ENCODE peak calls at places on chromosomes 1 and 21, in four cellular contexts. W is HEK293T, P is HepG2, Z is K562. V is an unnamed sample.

GRCh38 chr1:171470726-171471125 is 14.6 kb upstream of the PRRC2C start:
- DNase-seq in W (no peak), P (no peak), Z (no peak), V (no peak)

GRCh38 chr1:51348147-51348527 is 17.8 kb upstream of the TTC39A start:
- DNase-seq in W (no peak), P (no peak), Z (no peak), V (no peak)

GRCh38 chr1:183215076-183215720 is 29.1 kb downstream of the LAMC2 start:
- DNase-seq in W (no peak), P (no peak), Z (no peak), V (no peak)

GRCh38 chr1:235327559-235328270 is at the start of gene ARID4B:
- DNase-seq in W (peak), P (no peak), Z (peak), V (peak)

GRCh38 chr1:147851149-147851548 is 51.4 kb upstream of the GJA8 start:
- DNase-seq in W (no peak), P (peak), Z (peak), V (no peak)

GRCh38 chr1:206744683-206745082 is 25.9 kb upstream of the IL19 start:
- DNase-seq in W (no peak), P (no peak), Z (no peak), V (no peak)

GRCh38 chr1:17507916-17508315 is 31.6 kb upstream of the ARHGEF10L start:
- DNase-seq in W (peak), P (no peak), Z (no peak), V (peak)

GRCh38 chr1:206500046-206500445 is 7.3 kb upstream of the RASSF5 start:
- DNase-seq in W (no peak), P (no peak), Z (no peak), V (no peak)

GRCh38 chr1:2247760-2248126 is 19.6 kb downstream of the SKI start:
- DNase-seq in W (no peak), P (no peak), Z (no peak), V (no peak)

GRCh38 chr1:113813218-113813617 is 942 bp upstream of the RSBN1 start:
- DNase-seq in W (no peak), P (no peak), Z (no peak), V (no peak)

GRCh38 chr1:154352581-154353459 is 27.5 kb downstream of the ATP8B2 start:
- DNase-seq in W (no peak), P (no peak), Z (peak), V (peak)

GRCh38 chr1:93143729-93144229 is 36.4 kb downstream of the TMED5 start:
- DNase-seq in W (no peak), P (no peak), Z (no peak), V (no peak)

GRCh38 chr1:43267291-43267805 is 2.4 kb upstream of the TMEM125 start:
- DNase-seq in W (no peak), P (no peak), Z (no peak), V (no peak)

GRCh38 chr1:214514032-214514818 is 37.2 kb downstream of the PTPN14 start:
- DNase-seq in W (peak), P (no peak), Z (no peak), V (no peak)

GRCh38 chr21:35508389-35508888 is 459.3 kb upstream of the RUNX1 start:
- DNase-seq in W (no peak), P (peak), Z (peak), V (peak)

GRCh38 chr1:182811975-182812727 is 22.6 kb downstream of the NPL start:
- DNase-seq in W (no peak), P (no peak), Z (no peak), V (no peak)

GRCh38 chr1:11475718-11476117 is 3.2 kb upstream of the DISP3 start:
- DNase-seq in W (no peak), P (no peak), Z (no peak), V (no peak)
- TF ChIP-seq ELF4 in W (no peak), P (no peak), Z (no peak), V (no peak)

DNA sequence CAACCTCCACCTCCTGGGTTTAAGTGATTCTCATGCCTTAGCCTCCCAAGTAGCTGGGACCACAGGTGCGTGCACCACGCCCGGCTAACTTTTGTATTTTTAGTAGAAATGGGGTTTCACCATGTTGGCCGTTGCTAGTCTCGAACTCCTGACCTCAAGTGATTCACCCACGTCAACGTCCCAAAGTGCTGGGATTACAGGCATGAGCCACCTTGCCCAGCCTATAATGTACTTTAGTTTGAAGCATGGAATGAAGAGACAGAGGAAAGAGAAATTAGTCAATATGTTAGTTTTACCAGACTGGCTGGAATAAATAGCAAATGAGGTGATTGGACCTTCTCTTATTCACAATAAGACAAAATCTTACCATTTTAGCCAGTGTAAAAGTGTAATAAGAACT is 89.0 kb downstream of the GTF2B start:
- DNase-seq in W (no peak), P (no peak), Z (no peak), V (no peak)
- TF ChIP-seq ELF4 in W (no peak), P (no peak), Z (no peak), V (no peak)

GRCh38 chr1:53291574-53291973 is 36.3 kb downstream of the LRP8 start:
- DNase-seq in W (peak), P (no peak), Z (no peak), V (no peak)

GRCh38 chr1:53295295-53295694 is 32.6 kb downstream of the LRP8 start:
- DNase-seq in W (no peak), P (no peak), Z (no peak), V (no peak)

GRCh38 chr1:53292690-53293089 is 35.2 kb downstream of the LRP8 start:
- DNase-seq in W (no peak), P (peak), Z (no peak), V (no peak)

GRCh38 chr1:53294557-53294956 is 33.3 kb downstream of the LRP8 start:
- DNase-seq in W (no peak), P (no peak), Z (no peak), V (no peak)

DNA sequence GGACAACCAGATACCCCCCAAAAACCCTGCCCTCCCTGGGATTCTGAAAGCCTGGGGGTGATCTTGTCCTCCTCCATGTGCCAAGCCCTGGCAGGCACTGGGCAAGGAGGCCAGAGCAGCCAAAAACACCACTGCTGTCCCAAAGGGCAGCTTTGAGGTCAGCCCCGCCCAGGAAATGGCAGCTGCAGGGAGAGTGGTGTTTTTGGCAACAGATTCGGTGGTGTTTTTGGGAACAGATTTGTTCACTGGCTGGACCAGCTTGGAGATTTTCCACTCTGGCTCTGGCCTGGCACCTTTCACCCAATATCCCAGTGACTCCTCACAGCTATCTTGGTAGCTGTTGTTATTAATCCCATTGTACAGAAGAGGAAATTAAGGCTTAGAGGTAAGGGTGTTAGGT is 34.7 kb downstream of the LRP8 start:
- DNase-seq in W (no peak), P (no peak), Z (no peak), V (no peak)
- TF ChIP-seq ELF4 in W (no peak), P (no peak), Z (no peak), V (no peak)

GRCh38 chr1:96240438-96240837 is 481.1 kb upstream of the PTBP2 start:
- DNase-seq in W (no peak), P (no peak), Z (no peak), V (no peak)

GRCh38 chr1:96238426-96238825 is 483.2 kb upstream of the PTBP2 start:
- DNase-seq in W (no peak), P (no peak), Z (no peak), V (no peak)

GRCh38 chr1:96233422-96233821 is 488.2 kb upstream of the PTBP2 start:
- DNase-seq in W (no peak), P (no peak), Z (no peak), V (no peak)

GRCh38 chr1:96234299-96234698 is 487.3 kb upstream of the PTBP2 start:
- DNase-seq in W (peak), P (peak), Z (no peak), V (no peak)

GRCh38 chr1:96236156-96236739 is 485.3 kb upstream of the PTBP2 start:
- DNase-seq in W (peak), P (peak), Z (peak), V (peak)
- TF ChIP-seq ELF4 in W (no peak), P (no peak), Z (no peak), V (no peak)

GRCh38 chr1:159791461-159791860 is 10.7 kb downstream of the DUSP23 start:
- DNase-seq in W (no peak), P (no peak), Z (no peak), V (no peak)

GRCh38 chr1:159786966-159787365 is 6.2 kb downstream of the DUSP23 start:
- DNase-seq in W (no peak), P (no peak), Z (no peak), V (no peak)

GRCh38 chr1:159795534-159795933 is 6.6 kb upstream of the FCRL6 start:
- DNase-seq in W (no peak), P (no peak), Z (no peak), V (no peak)

GRCh38 chr1:159786465-159786864 is 5.7 kb downstream of the DUSP23 start:
- DNase-seq in W (no peak), P (no peak), Z (no peak), V (no peak)

DNA sequence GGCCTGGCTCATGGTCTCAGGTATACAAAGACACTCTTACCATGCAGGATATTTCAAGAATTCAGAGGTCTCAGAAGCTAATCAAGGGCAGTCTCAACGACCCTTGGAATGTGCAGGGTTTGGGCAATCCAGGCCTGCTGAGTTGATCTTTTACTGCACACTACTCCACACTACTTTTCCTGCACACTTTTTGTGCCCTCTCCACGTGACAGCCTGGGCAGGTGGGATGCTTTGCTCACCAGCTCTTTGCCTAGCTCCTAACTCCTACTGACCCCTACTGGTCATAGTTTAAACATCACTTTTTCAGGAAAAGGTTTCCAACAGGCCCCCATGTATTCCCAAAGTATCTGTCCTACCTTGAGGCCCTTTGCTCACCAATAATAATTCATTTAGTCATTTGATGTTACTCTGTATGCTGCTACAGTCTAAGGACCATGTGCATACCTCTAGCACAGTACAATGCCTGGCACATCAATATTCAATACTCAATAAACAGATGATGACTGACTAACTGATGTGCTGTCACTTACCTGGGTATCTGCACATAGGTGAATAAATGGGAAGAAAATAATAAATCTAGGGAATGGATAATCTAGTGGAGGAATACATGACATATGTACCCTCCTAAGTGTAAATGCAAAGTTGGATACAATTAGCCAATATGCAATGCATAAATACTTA is 9.6 kb downstream of the DUSP23 start:
- DNase-seq in W (peak), P (peak), Z (peak), V (peak)
- TF ChIP-seq ELF4 in W (no peak), P (no peak), Z (no peak), V (no peak)

V was measured in WTC11.